ENCODE peak calls at places on chromosomes 3 and 15, in four cellular contexts. One of them, this sample, is unnamed.

GRCh38 chr3:157868168-157868567 is 238.1 kb downstream of the SHOX2 start:
- DNase-seq in prostate gland: no peak
- DNase-seq in transverse colon: no peak
- DNase-seq in body of pancreas: no peak
- DNase-seq in this sample: no peak

GRCh38 chr15:40240619-40241304 is 1.9 kb downstream of the PAK6 start:
- DNase-seq in prostate gland: peak; percentile 38
- DNase-seq in transverse colon: no peak
- DNase-seq in body of pancreas: no peak
- DNase-seq in this sample: peak; percentile 42

GRCh38 chr15:69081310-69082004 is 67.0 kb downstream of the NOX5 start:
- DNase-seq in prostate gland: no peak
- DNase-seq in transverse colon: no peak
- DNase-seq in body of pancreas: peak; percentile 41
- DNase-seq in this sample: no peak

GRCh38 chr15:36278219-36278618 is 301.2 kb upstream of the CDIN1 start:
- DNase-seq in prostate gland: no peak
- DNase-seq in transverse colon: no peak
- DNase-seq in body of pancreas: no peak
- DNase-seq in this sample: no peak

GRCh38 chr3:66450389-66451022 is 50.3 kb downstream of the LRIG1 start:
- DNase-seq in prostate gland: peak; percentile 87
- DNase-seq in transverse colon: peak; percentile 57
- DNase-seq in body of pancreas: peak; percentile 79
- DNase-seq in this sample: no peak

GRCh38 chr3:197906850-197907187 is 43.2 kb upstream of the RPL35A start:
- DNase-seq in prostate gland: no peak
- DNase-seq in transverse colon: no peak
- DNase-seq in body of pancreas: no peak
- DNase-seq in this sample: no peak

GRCh38 chr3:34882764-34883163 is 756.6 kb upstream of the ARPP21 start:
- DNase-seq in prostate gland: no peak
- DNase-seq in transverse colon: no peak
- DNase-seq in body of pancreas: no peak
- DNase-seq in this sample: no peak

GRCh38 chr3:149507491-149508324 is 33.2 kb downstream of the TM4SF4 start:
- DNase-seq in prostate gland: no peak
- DNase-seq in transverse colon: no peak
- DNase-seq in body of pancreas: no peak
- DNase-seq in this sample: no peak

GRCh38 chr15:64837502-64837901 is 4.2 kb upstream of the PLEKHO2 start:
- DNase-seq in prostate gland: no peak
- DNase-seq in transverse colon: no peak
- DNase-seq in body of pancreas: no peak
- DNase-seq in this sample: no peak

GRCh38 chr3:76203578-76203977 is 418.2 kb upstream of the ZNF717 start:
- DNase-seq in prostate gland: no peak
- DNase-seq in transverse colon: no peak
- DNase-seq in body of pancreas: no peak
- DNase-seq in this sample: no peak

GRCh38 chr15:70690491-70691281 is 72.7 kb downstream of the UACA start:
- DNase-seq in prostate gland: no peak
- DNase-seq in transverse colon: no peak
- DNase-seq in body of pancreas: no peak
- DNase-seq in this sample: no peak

GRCh38 chr15:49370782-49371181 is 52.3 kb upstream of the FGF7 start:
- DNase-seq in prostate gland: no peak
- DNase-seq in transverse colon: no peak
- DNase-seq in body of pancreas: no peak
- DNase-seq in this sample: no peak

GRCh38 chr3:26089249-26089648 is 299.4 kb downstream of the OXSM start:
- DNase-seq in prostate gland: no peak
- DNase-seq in transverse colon: no peak
- DNase-seq in body of pancreas: no peak
- DNase-seq in this sample: no peak

GRCh38 chr3:112635674-112636073 is 5.3 kb downstream of the CCDC80 start:
- DNase-seq in prostate gland: no peak
- DNase-seq in transverse colon: peak; percentile 31
- DNase-seq in body of pancreas: no peak
- DNase-seq in this sample: no peak

GRCh38 chr3:7285502-7285901 is 424.6 kb downstream of the GRM7 start:
- DNase-seq in prostate gland: no peak
- DNase-seq in transverse colon: no peak
- DNase-seq in body of pancreas: peak; percentile 24
- DNase-seq in this sample: no peak

GRCh38 chr15:87369269-87369668 is 887.3 kb downstream of the NTRK3 start:
- DNase-seq in prostate gland: no peak
- DNase-seq in transverse colon: no peak
- DNase-seq in body of pancreas: no peak
- DNase-seq in this sample: no peak

GRCh38 chr15:64029111-64029510 is 17.2 kb downstream of the DAPK2 start:
- DNase-seq in prostate gland: no peak
- DNase-seq in transverse colon: no peak
- DNase-seq in body of pancreas: no peak
- DNase-seq in this sample: no peak

GRCh38 chr15:69200773-69201745 is 40.6 kb downstream of the GLCE start:
- DNase-seq in prostate gland: no peak
- DNase-seq in transverse colon: no peak
- DNase-seq in body of pancreas: no peak
- DNase-seq in this sample: peak; percentile 51

GRCh38 chr3:31532587-31533168 is at the start of gene STT3B:
- DNase-seq in prostate gland: peak; percentile 69
- DNase-seq in transverse colon: peak; percentile 86
- DNase-seq in body of pancreas: peak; percentile 80
- DNase-seq in this sample: no peak

GRCh38 chr3:126913524-126913923 is 69.4 kb upstream of the PLXNA1 start:
- DNase-seq in prostate gland: no peak
- DNase-seq in transverse colon: peak; percentile 41
- DNase-seq in body of pancreas: no peak
- DNase-seq in this sample: no peak

GRCh38 chr3:55923207-55923606 is 436.1 kb upstream of the WNT5A start:
- DNase-seq in prostate gland: no peak
- DNase-seq in transverse colon: no peak
- DNase-seq in body of pancreas: no peak
- DNase-seq in this sample: no peak

GRCh38 chr3:119221779-119222320 is 18.8 kb downstream of the B4GALT4 start:
- DNase-seq in prostate gland: no peak
- DNase-seq in transverse colon: no peak
- DNase-seq in body of pancreas: no peak
- DNase-seq in this sample: no peak

GRCh38 chr3:101849714-101850326 is 506 bp downstream of the NFKBIZ start:
- DNase-seq in prostate gland: peak; percentile 16
- DNase-seq in transverse colon: peak; percentile 52
- DNase-seq in body of pancreas: peak; percentile 53
- DNase-seq in this sample: peak; percentile 74

GRCh38 chr3:157029365-157029790 is 130.6 kb downstream of the CCNL1 start:
- DNase-seq in prostate gland: no peak
- DNase-seq in transverse colon: no peak
- DNase-seq in body of pancreas: no peak
- DNase-seq in this sample: peak; percentile 24

GRCh38 chr3:48222616-48223513 is at the start of gene CAMP:
- DNase-seq in prostate gland: peak; percentile 51
- DNase-seq in transverse colon: peak; percentile 54
- DNase-seq in body of pancreas: peak; percentile 51
- DNase-seq in this sample: peak; percentile 60

GRCh38 chr15:70763950-70764730 is 782 bp upstream of the UACA start:
- DNase-seq in prostate gland: no peak
- DNase-seq in transverse colon: no peak
- DNase-seq in body of pancreas: no peak
- DNase-seq in this sample: no peak

GRCh38 chr3:129688310-129688895 is 81.9 kb upstream of the PLXND1 start:
- DNase-seq in prostate gland: peak; percentile 80
- DNase-seq in transverse colon: peak; percentile 44
- DNase-seq in body of pancreas: peak; percentile 78
- DNase-seq in this sample: no peak

GRCh38 chr15:75455982-75456531 is 4.6 kb upstream of the SIN3A start:
- DNase-seq in prostate gland: no peak
- DNase-seq in transverse colon: peak; percentile 64
- DNase-seq in body of pancreas: no peak
- DNase-seq in this sample: peak; percentile 78

GRCh38 chr15:84834227-84834955 is 17.2 kb downstream of the ALPK3 start:
- DNase-seq in prostate gland: no peak
- DNase-seq in transverse colon: no peak
- DNase-seq in body of pancreas: no peak
- DNase-seq in this sample: no peak

GRCh38 chr15:84835661-84836384 is 18.7 kb downstream of the ALPK3 start:
- DNase-seq in prostate gland: no peak
- DNase-seq in transverse colon: no peak
- DNase-seq in body of pancreas: no peak
- DNase-seq in this sample: no peak

GRCh38 chr15:84839714-84840113 is 22.6 kb downstream of the ALPK3 start:
- DNase-seq in prostate gland: no peak
- DNase-seq in transverse colon: no peak
- DNase-seq in body of pancreas: no peak
- DNase-seq in this sample: no peak

GRCh38 chr15:84834969-84835368 is 17.8 kb downstream of the ALPK3 start:
- DNase-seq in prostate gland: no peak
- DNase-seq in transverse colon: no peak
- DNase-seq in body of pancreas: no peak
- DNase-seq in this sample: no peak

DNA sequence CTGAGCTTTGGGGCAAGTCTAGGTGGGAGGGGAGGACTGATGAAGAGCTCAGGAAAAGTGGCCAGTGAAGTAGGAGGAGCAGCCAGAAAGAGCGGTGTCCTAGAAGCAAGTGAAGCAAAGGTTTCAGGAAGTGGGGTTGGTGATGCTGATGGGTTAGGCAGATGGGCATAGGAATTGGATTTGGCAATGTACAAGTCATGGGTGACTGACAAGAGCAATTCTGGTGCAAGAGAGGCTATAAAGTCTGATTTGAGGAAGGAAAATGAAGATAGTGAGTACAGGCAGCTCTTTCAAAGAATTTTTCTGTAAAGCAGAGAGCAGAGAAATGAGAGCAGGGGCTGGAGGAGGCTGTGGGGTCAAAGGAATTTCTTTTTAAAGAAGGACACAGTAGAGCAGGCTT is 19.7 kb downstream of the ALPK3 start:
- DNase-seq in prostate gland: no peak
- DNase-seq in transverse colon: no peak
- DNase-seq in body of pancreas: no peak
- DNase-seq in this sample: no peak
- H3K36me3 ChIP-seq in prostate gland: no peaks in the 10 kb centered on the region
- H3K36me3 ChIP-seq in transverse colon: no peaks in the 10 kb centered on the region
- H3K36me3 ChIP-seq in body of pancreas: no peaks in the 10 kb centered on the region
- H3K36me3 ChIP-seq in this sample: no peaks in the 10 kb centered on the region

GRCh38 chr3:196697270-196697669 is 14.8 kb downstream of the CEP19 start:
- DNase-seq in prostate gland: no peak
- DNase-seq in transverse colon: no peak
- DNase-seq in body of pancreas: no peak
- DNase-seq in this sample: no peak

GRCh38 chr3:196695849-196696226 is 16.2 kb downstream of the CEP19 start:
- DNase-seq in prostate gland: no peak
- DNase-seq in transverse colon: no peak
- DNase-seq in body of pancreas: no peak
- DNase-seq in this sample: no peak

GRCh38 chr3:196694941-196695848 is 16.9 kb downstream of the CEP19 start:
- DNase-seq in prostate gland: no peak
- DNase-seq in transverse colon: no peak
- DNase-seq in body of pancreas: no peak
- DNase-seq in this sample: no peak

GRCh38 chr3:196689941-196690660 is 21.9 kb downstream of the CEP19 start:
- DNase-seq in prostate gland: no peak
- DNase-seq in transverse colon: no peak
- DNase-seq in body of pancreas: no peak
- DNase-seq in this sample: no peak

GRCh38 chr3:196694202-196694638 is 17.8 kb downstream of the CEP19 start:
- DNase-seq in prostate gland: no peak
- DNase-seq in transverse colon: no peak
- DNase-seq in body of pancreas: no peak
- DNase-seq in this sample: no peak
- TF ChIP-seq POLR2A in prostate gland: no peak
- TF ChIP-seq POLR2A in transverse colon: no peak
- TF ChIP-seq POLR2A in body of pancreas: no peak
- TF ChIP-seq POLR2A in this sample: no peak

DNA sequence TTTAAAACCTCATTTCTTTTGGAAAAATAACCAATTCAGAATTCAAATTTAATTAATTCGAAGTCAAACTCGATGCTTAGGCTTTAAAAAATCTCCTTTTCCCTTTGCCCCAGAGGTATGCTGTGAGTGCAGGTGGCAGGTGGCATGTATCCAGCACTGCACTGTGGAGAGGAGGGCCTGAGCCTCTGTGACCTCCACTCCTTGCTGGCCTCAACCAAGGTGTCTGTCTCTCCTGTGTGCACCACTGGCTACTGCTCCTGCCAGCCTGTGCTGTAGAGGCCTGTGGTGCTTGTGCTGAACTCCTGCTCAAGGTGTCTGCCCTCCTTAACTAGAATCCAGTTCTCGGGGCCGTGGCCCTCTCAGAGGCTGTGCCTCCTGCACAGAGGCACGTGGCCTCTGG is 56.2 kb upstream of the NEDD4 start:
- DNase-seq in prostate gland: no peak
- DNase-seq in transverse colon: no peak
- DNase-seq in body of pancreas: no peak
- DNase-seq in this sample: no peak
- H3K36me3 ChIP-seq in prostate gland: no peaks in the 10 kb centered on the region
- H3K36me3 ChIP-seq in transverse colon: no peaks in the 10 kb centered on the region
- H3K36me3 ChIP-seq in body of pancreas: no peaks in the 10 kb centered on the region
- H3K36me3 ChIP-seq in this sample: no peaks in the 10 kb centered on the region

GRCh38 chr15:80382285-80382684 is 21.9 kb upstream of the ARNT2 start:
- DNase-seq in prostate gland: no peak
- DNase-seq in transverse colon: no peak
- DNase-seq in body of pancreas: no peak
- DNase-seq in this sample: no peak
- TF ChIP-seq POLR2A in prostate gland: no peak
- TF ChIP-seq POLR2A in transverse colon: no peak
- TF ChIP-seq POLR2A in body of pancreas: no peak
- TF ChIP-seq POLR2A in this sample: no peak

GRCh38 chr3:98577178-98577895 is 16.1 kb downstream of the CPOX start:
- DNase-seq in prostate gland: no peak
- DNase-seq in transverse colon: no peak
- DNase-seq in body of pancreas: no peak
- DNase-seq in this sample: no peak
- H3K36me3 ChIP-seq in prostate gland: no peaks in the 10 kb centered on the region
- H3K36me3 ChIP-seq in transverse colon: no peaks in the 10 kb centered on the region
- H3K36me3 ChIP-seq in body of pancreas: no peaks in the 10 kb centered on the region
- H3K36me3 ChIP-seq in this sample: no peaks in the 10 kb centered on the region